ENCODE peak calls at places on chromosomes 3 and 15, in four cellular contexts. T is PC-3, U is cardiac muscle cell, F is fibroblast of lung. J is an unnamed sample.

GRCh38 chr3:48423883-48424695 is 5.8 kb downstream of the PLXNB1 start:
- DNase-seq in T (no peak), U (no peak), F (no peak), J (no peak)

GRCh38 chr3:180430896-180431295 is 171.1 kb upstream of the TTC14 start:
- DNase-seq in T (no peak), U (no peak), F (no peak), J (no peak)

GRCh38 chr15:42306681-42307080 is 33.4 kb upstream of the TMEM87A start:
- DNase-seq in T (no peak), U (no peak), F (no peak), J (no peak)

GRCh38 chr3:96182756-96183155 is 631.6 kb upstream of the EPHA6 start:
- DNase-seq in T (peak; percentile 74), U (no peak), F (no peak), J (no peak)

GRCh38 chr15:39622660-39623549 is 42.0 kb downstream of the THBS1 start:
- DNase-seq in T (no peak), U (no peak), F (no peak), J (no peak)

GRCh38 chr3:173893066-173893465 is 495.5 kb downstream of the NLGN1 start:
- DNase-seq in T (peak; percentile 87), U (no peak), F (no peak), J (no peak)

GRCh38 chr3:127822166-127822835 is at the start of gene MGLL:
- DNase-seq in T (peak; percentile 54), U (peak; percentile 27), F (peak; percentile 44), J (peak; percentile 34)

GRCh38 chr3:71416868-71417267 is 166.7 kb downstream of the FOXP1 start:
- DNase-seq in T (peak; percentile 35), U (no peak), F (no peak), J (no peak)

GRCh38 chr3:59128685-59129084 is 78.9 kb upstream of the CFAP20DC start:
- DNase-seq in T (no peak), U (no peak), F (no peak), J (no peak)

GRCh38 chr3:61172684-61173083 is 78.6 kb downstream of the FHIT start:
- DNase-seq in T (peak; percentile 39), U (no peak), F (no peak), J (peak; percentile 21)

GRCh38 chr3:184335291-184335660 is 2.1 kb upstream of the FAM131A start:
- DNase-seq in T (no peak), U (no peak), F (no peak), J (no peak)

GRCh38 chr3:73212683-73213082 is 151.2 kb downstream of the EBLN2 start:
- DNase-seq in T (no peak), U (no peak), F (no peak), J (no peak)

GRCh38 chr15:90342655-90343054 is 9.4 kb upstream of the ZNF774 start:
- DNase-seq in T (no peak), U (peak; percentile 36), F (no peak), J (no peak)

GRCh38 chr3:3031358-3031757 is 78.8 kb downstream of the IL5RA start:
- DNase-seq in T (no peak), U (peak; percentile 18), F (peak; percentile 3), J (no peak)

GRCh38 chr15:52783929-52784798 is 6.0 kb downstream of the ONECUT1 start:
- DNase-seq in T (no peak), U (peak; percentile 27), F (no peak), J (peak; percentile 80)

GRCh38 chr15:101489236-101489632 is 273 bp downstream of the PCSK6 start:
- DNase-seq in T (peak; percentile 16), U (peak; percentile 50), F (no peak), J (peak; percentile 44)

GRCh38 chr3:11145888-11146287 is 8.4 kb upstream of the HRH1 start:
- DNase-seq in T (peak; percentile 96), U (peak; percentile 70), F (peak; percentile 95), J (no peak)

GRCh38 chr3:197260491-197261163 is 37.8 kb downstream of the DLG1 start:
- DNase-seq in T (no peak), U (no peak), F (no peak), J (no peak)

GRCh38 chr15:89760303-89761008 is 9.4 kb upstream of the MESP1 start:
- DNase-seq in T (peak; percentile 93), U (peak; percentile 79), F (peak; percentile 71), J (peak; percentile 95)

DNA sequence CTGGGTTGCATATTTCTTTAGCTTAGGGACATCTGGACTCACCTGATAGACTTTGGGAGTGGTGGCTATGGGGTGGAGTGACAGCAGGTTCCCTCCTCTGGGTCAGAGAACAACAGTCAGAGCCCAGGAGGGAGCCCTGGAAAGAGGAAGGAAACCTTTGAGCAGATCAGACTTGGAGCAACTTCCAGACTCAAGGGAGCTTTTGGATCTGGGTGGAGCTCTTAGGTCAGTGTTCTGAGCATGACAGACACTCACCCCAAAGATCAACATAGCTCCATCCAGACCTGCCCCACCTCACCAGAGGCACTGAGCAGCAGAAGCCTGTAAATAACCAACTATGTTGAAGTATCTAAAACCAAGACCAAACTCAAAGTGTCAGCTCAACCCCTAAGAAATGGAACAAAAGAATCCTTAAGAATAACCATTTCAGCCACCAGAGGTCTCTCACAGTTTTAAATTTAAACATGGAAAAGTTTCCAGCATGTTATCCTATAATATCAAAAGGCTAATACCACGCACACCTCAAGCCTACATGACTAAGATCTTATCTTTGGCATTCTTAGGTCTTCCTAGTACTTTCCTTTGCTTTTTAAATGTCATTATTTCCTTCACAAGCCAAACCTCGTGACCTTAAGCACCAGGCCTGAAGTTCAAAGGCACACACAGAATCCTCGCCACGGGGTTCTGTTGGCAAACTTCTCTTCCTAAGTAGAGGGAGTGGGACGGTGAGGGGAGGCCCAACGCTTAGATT is 56.4 kb downstream of the UMPS start:
- DNase-seq in T (peak; percentile 68), U (peak; percentile 43), F (peak; percentile 68), J (no peak)
- TF ChIP-seq CTCF in T (peak; percentile 66), U (peak; percentile 41), F (peak; percentile 55), J (no peak)

DNA sequence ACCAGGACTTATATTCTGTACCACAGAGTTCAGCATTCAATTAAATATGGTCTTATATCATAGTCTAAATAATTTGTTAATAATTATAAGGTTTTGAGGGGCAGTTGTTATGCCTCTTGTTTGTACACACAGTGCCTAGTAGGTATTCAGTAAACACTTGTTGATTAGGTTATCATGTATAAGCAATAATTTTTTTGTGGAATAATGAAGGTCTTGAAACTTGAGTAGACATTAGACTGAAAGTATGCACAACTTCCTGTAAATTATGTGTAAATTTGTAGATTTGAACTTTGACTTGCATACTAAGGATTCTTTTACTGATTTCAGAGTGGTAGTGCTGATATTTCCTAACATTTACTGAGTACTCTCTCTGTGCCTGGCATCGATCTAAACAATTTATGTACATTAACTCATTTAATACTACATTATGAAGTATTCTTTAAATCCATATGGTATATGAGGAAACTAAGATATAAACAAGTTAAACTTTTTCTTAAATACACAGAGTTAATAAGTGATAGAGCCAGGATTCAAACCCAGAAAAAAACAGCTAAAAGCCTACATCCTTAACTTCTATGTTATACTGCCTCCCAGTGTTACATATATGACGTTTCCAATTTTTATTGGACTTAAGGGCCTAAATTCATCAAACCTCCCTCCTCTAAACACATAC is 65.1 kb downstream of the GLCE start:
- DNase-seq in T (peak; percentile 52), U (peak; percentile 74), F (peak; percentile 74), J (no peak)
- TF ChIP-seq CTCF in T (peak; percentile 58), U (peak; percentile 41), F (peak; percentile 36), J (no peak)

GRCh38 chr3:169131695-169132464 is 531.6 kb downstream of the MECOM start:
- DNase-seq in T (no peak), U (no peak), F (no peak), J (no peak)

GRCh38 chr3:169137943-169138342 is 525.6 kb downstream of the MECOM start:
- DNase-seq in T (no peak), U (no peak), F (no peak), J (no peak)

GRCh38 chr3:169137076-169137475 is 526.4 kb downstream of the MECOM start:
- DNase-seq in T (no peak), U (no peak), F (no peak), J (no peak)

GRCh38 chr3:169134194-169134593 is 529.3 kb downstream of the MECOM start:
- DNase-seq in T (peak; percentile 27), U (no peak), F (no peak), J (no peak)

GRCh38 chr3:169133178-169134161 is 530.0 kb downstream of the MECOM start:
- DNase-seq in T (peak; percentile 63), U (peak; percentile 58), F (peak; percentile 64), J (no peak)
- TF ChIP-seq CTCF in T (peak; percentile 80), U (peak; percentile 49), F (peak; percentile 45), J (peak; percentile 54)

GRCh38 chr3:141253811-141254210 is 22.2 kb downstream of the PXYLP1 start:
- DNase-seq in T (no peak), U (no peak), F (no peak), J (no peak)

GRCh38 chr3:141260131-141260927 is 28.7 kb downstream of the PXYLP1 start:
- DNase-seq in T (no peak), U (no peak), F (no peak), J (no peak)

GRCh38 chr3:141255137-141255536 is 23.5 kb downstream of the PXYLP1 start:
- DNase-seq in T (no peak), U (no peak), F (no peak), J (no peak)

GRCh38 chr3:141257971-141258370 is 26.3 kb downstream of the PXYLP1 start:
- DNase-seq in T (no peak), U (no peak), F (no peak), J (no peak)

GRCh38 chr3:141255864-141256263 is 24.2 kb downstream of the PXYLP1 start:
- DNase-seq in T (no peak), U (peak; percentile 44), F (no peak), J (no peak)
- TF ChIP-seq CTCF in T (peak; percentile 42), U (peak; percentile 36), F (peak; percentile 19), J (no peak)

DNA sequence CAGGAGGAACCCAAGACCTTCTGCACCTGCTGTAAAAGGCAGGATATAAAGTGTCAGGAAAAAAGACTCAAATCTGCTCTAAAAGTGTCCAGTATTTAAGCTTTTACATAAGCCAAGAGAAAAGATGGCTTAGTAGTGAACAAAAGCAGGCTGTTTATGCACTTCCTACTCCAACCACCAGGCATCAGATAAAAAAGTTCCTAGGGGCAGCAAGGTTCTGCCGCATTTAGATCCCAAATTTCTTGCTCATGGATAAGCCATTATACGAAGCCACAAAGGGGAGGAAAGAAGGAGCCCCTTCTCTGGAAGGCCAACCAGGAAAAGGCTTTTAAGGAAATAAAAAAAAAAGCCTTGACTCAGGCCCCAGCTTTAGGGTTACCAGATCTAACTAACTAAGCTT is 10.6 kb upstream of the SLC9C1 start:
- DNase-seq in T (no peak), U (peak; percentile 49), F (no peak), J (peak; percentile 12)
- TF ChIP-seq CTCF in T (no peak), U (peak; percentile 46), F (peak; percentile 45), J (peak; percentile 65)

DNA sequence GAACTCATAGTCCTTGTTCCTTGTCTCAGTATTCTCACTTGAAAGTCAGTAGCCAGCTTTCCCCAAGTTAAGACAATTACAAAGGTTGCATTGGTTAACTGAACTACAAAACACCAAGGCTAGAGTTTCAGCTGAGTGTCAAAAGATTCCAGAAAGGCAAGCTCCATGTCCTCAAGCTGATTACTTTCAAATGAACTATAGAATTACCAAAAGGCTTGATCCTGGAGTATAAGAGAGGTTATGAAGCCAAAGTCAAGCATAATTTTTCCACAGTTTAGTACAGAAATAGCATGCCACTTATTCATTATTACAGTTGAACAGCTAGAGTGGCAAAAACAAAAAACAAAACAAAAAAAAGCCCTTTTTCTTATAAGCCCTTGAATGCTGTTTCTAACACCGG is 51.9 kb downstream of the ZBTB20 start:
- DNase-seq in T (no peak), U (no peak), F (no peak), J (no peak)
- TF ChIP-seq CTCF in T (no peak), U (no peak), F (no peak), J (no peak)